ENCODE peak calls at places on chromosomes 16 and 17, in eight cellular contexts. X, B, T, K, V, R, F and A are unnamed samples.

GRCh38 chr17:5560361-5560988 is 23.8 kb downstream of the NLRP1 start:
- DNase-seq in X (no peak), B (no peak), T (no peak), K (no peak), V (no peak), R (no peak), F (no peak), A (no peak)

GRCh38 chr17:31541559-31541958 is 150.1 kb downstream of the RAB11FIP4 start:
- DNase-seq in X (no peak), B (no peak), T (no peak), K (no peak), V (no peak), R (no peak), F (no peak), A (no peak)

GRCh38 chr17:71631483-71631882 is 489.3 kb upstream of the SOX9 start:
- DNase-seq in X (no peak), B (no peak), T (no peak), K (no peak), V (no peak), R (no peak), F (no peak), A (no peak)

GRCh38 chr17:68355093-68355492 is 63.8 kb downstream of the ARSG start:
- DNase-seq in X (no peak), B (no peak), T (no peak), K (no peak), V (no peak), R (no peak), F (no peak), A (no peak)

GRCh38 chr17:15348030-15348429 is 6.6 kb upstream of the TEKT3 start:
- DNase-seq in X (no peak), B (no peak), T (no peak), K (no peak), V (no peak), R (no peak), F (no peak), A (no peak)

GRCh38 chr16:57660715-57661463 is 7.2 kb upstream of the ADGRG3 start:
- DNase-seq in X (no peak), B (no peak), T (no peak), K (no peak), V (no peak), R (no peak), F (no peak), A (no peak)

GRCh38 chr17:40316571-40317344 is 7.8 kb downstream of the RARA start:
- DNase-seq in X (peak; percentile 85), B (peak; percentile 92), T (no peak), K (no peak), V (no peak), R (no peak), F (no peak), A (no peak)

GRCh38 chr16:10866196-10866976 is 10.6 kb upstream of the CIITA start:
- DNase-seq in X (no peak), B (no peak), T (no peak), K (no peak), V (no peak), R (no peak), F (no peak), A (no peak)

GRCh38 chr16:86619263-86619935 is 41.0 kb downstream of the FOXL1 start:
- DNase-seq in X (no peak), B (peak; percentile 81), T (peak; percentile 33), K (no peak), V (no peak), R (no peak), F (no peak), A (no peak)

GRCh38 chr16:2428051-2428786 is 1.0 kb upstream of the CCNF start:
- DNase-seq in X (peak; percentile 77), B (peak; percentile 82), T (no peak), K (no peak), V (no peak), R (no peak), F (no peak), A (no peak)

GRCh38 chr17:44323359-44324091 is 1.1 kb downstream of the SLC25A39 start:
- DNase-seq in X (no peak), B (no peak), T (no peak), K (no peak), V (no peak), R (no peak), F (no peak), A (no peak)

GRCh38 chr16:5072334-5073278 is 963 bp downstream of the ALG1 start:
- DNase-seq in X (peak; percentile 6), B (peak; percentile 53), T (no peak), K (no peak), V (no peak), R (no peak), F (no peak), A (no peak)

GRCh38 chr17:6775871-6776405 is at the start of gene FBXO39:
- DNase-seq in X (peak; percentile 68), B (no peak), T (no peak), K (no peak), V (no peak), R (no peak), F (no peak), A (no peak)

GRCh38 chr16:64240586-64240985 is 881.3 kb downstream of the CDH11 start:
- DNase-seq in X (no peak), B (no peak), T (no peak), K (no peak), V (no peak), R (no peak), F (no peak), A (no peak)

GRCh38 chr16:89920723-89921122 is 2.1 kb downstream of the MC1R start:
- DNase-seq in X (no peak), B (no peak), T (no peak), K (no peak), V (no peak), R (no peak), F (no peak), A (no peak)

GRCh38 chr17:15909481-15909991 is 35.4 kb upstream of the ADORA2B start:
- DNase-seq in X (no peak), B (no peak), T (no peak), K (no peak), V (no peak), R (no peak), F (no peak), A (no peak)

GRCh38 chr17:41284043-41284442 is 8.5 kb downstream of the KRTAP9-7 start:
- DNase-seq in X (no peak), B (no peak), T (no peak), K (no peak), V (no peak), R (no peak), F (no peak), A (no peak)

GRCh38 chr16:81553814-81554675 is 109.4 kb downstream of the CMIP start:
- DNase-seq in X (peak; percentile 33), B (peak; percentile 45), T (no peak), K (no peak), V (no peak), R (no peak), F (no peak), A (no peak)

GRCh38 chr16:59698341-59698979 is 964.3 kb upstream of the GOT2 start:
- DNase-seq in X (no peak), B (no peak), T (no peak), K (no peak), V (no peak), R (no peak), F (no peak), A (no peak)
- H3K9me3 ChIP-seq in X (no peaks in the 10 kb centered on the region), B (no peaks in the 10 kb centered on the region), T (no peaks in the 10 kb centered on the region), K (no peaks in the 10 kb centered on the region), V (peaks cover 5% of the 10 kb centered on the region), R (no peaks in the 10 kb centered on the region), F (no peaks in the 10 kb centered on the region), A (no peaks in the 10 kb centered on the region)

GRCh38 chr17:83196088-83196765 is 116.8 kb downstream of the METRNL start:
- DNase-seq in X (peak; percentile 62), B (peak; percentile 75), T (no peak), K (no peak), V (no peak), R (no peak), F (peak; percentile 40), A (no peak)
- H3K9me3 ChIP-seq in X (no peaks in the 10 kb centered on the region), B (no peaks in the 10 kb centered on the region), T (no peaks in the 10 kb centered on the region), K (no peaks in the 10 kb centered on the region), V (no peaks in the 10 kb centered on the region), R (no peaks in the 10 kb centered on the region), F (no peaks in the 10 kb centered on the region), A (no peaks in the 10 kb centered on the region)

DNA sequence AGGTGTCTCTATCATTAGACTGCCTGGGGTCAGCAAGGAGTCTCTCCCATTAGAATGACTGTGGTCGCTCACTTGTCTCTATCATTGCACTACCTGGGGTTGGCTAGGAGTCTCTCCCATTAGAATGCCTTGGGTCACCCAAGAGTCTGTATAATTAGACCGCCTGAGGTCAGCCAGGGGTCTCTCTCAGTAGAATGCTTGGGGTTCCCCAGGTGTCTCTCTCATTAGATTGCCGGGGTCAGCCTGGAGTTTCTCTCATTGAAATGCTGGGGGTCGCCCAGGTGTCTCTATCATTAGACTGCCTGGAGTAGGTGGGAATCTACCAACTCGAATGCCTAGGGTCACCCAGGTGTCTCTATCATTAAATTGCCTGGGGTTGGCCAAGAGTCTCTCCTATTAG is 2231.6 kb downstream of the TP53TG3F start:
- DNase-seq in X (no peak), B (no peak), T (no peak), K (no peak), V (no peak), R (no peak), F (no peak), A (no peak)
- H3K9me3 ChIP-seq in X (peaks cover 15% of the 10 kb centered on the region), B (peaks cover 3% of the 10 kb centered on the region), T (no peaks in the 10 kb centered on the region), K (peaks cover 45% of the 10 kb centered on the region), V (peaks cover 63% of the 10 kb centered on the region), R (peaks cover 23% of the 10 kb centered on the region), F (peaks cover 3% of the 10 kb centered on the region), A (peaks cover 3% of the 10 kb centered on the region)

GRCh38 chr16:35197656-35198055 is 1738.2 kb downstream of the TP53TG3F start:
- DNase-seq in X (no peak), B (no peak), T (no peak), K (no peak), V (no peak), R (no peak), F (no peak), A (no peak)
- H3K9me3 ChIP-seq in X (no peaks in the 10 kb centered on the region), B (no peaks in the 10 kb centered on the region), T (no peaks in the 10 kb centered on the region), K (no peaks in the 10 kb centered on the region), V (peaks cover 4% of the 10 kb centered on the region), R (peaks cover 4% of the 10 kb centered on the region), F (no peaks in the 10 kb centered on the region), A (peaks cover 3% of the 10 kb centered on the region)

GRCh38 chr16:59440502-59440901 is 706.4 kb upstream of the GOT2 start:
- DNase-seq in X (no peak), B (no peak), T (no peak), K (no peak), V (no peak), R (no peak), F (no peak), A (no peak)
- H3K9me3 ChIP-seq in X (no peaks in the 10 kb centered on the region), B (no peaks in the 10 kb centered on the region), T (no peaks in the 10 kb centered on the region), K (no peaks in the 10 kb centered on the region), V (no peaks in the 10 kb centered on the region), R (no peaks in the 10 kb centered on the region), F (no peaks in the 10 kb centered on the region), A (no peaks in the 10 kb centered on the region)

GRCh38 chr16:286491-287297 is 3.7 kb downstream of the PDIA2 start:
- DNase-seq in X (no peak), B (no peak), T (no peak), K (no peak), V (no peak), R (no peak), F (no peak), A (no peak)
- H3K9me3 ChIP-seq in X (no peaks in the 10 kb centered on the region), B (no peaks in the 10 kb centered on the region), T (no peaks in the 10 kb centered on the region), K (no peaks in the 10 kb centered on the region), V (no peaks in the 10 kb centered on the region), R (no peaks in the 10 kb centered on the region), F (no peaks in the 10 kb centered on the region), A (no peaks in the 10 kb centered on the region)

GRCh38 chr16:31913668-31914067 is 40.1 kb downstream of the ZNF267 start:
- DNase-seq in X (no peak), B (no peak), T (no peak), K (no peak), V (no peak), R (no peak), F (no peak), A (no peak)
- H3K9me3 ChIP-seq in X (peaks cover 97% of the 10 kb centered on the region), B (peaks cover 23% of the 10 kb centered on the region), T (peaks cover 96% of the 10 kb centered on the region), K (peaks cover 98% of the 10 kb centered on the region), V (peaks cover 98% of the 10 kb centered on the region), R (peaks cover 61% of the 10 kb centered on the region), F (peaks cover 75% of the 10 kb centered on the region), A (peaks cover 83% of the 10 kb centered on the region)